ENCODE peak calls at places on chromosomes 7 and 10, in seven cellular contexts. One of them, this sample, is unnamed.

GRCh38 chr7:128201690-128202085 is 39.4 kb upstream of the LEP start:
- DNase-seq in H9: peak; percentile 17
- DNase-seq in IMR-90: no peak
- DNase-seq in neuronal stem cell: no peak
- DNase-seq in trophoblast cell: no peak
- DNase-seq in mesenchymal stem cell: no peak
- DNase-seq in H1: no peak
- DNase-seq in this sample: no peak

GRCh38 chr10:129511086-129511485 is 44.0 kb downstream of the MGMT start:
- DNase-seq in H9: no peak
- DNase-seq in IMR-90: no peak
- DNase-seq in neuronal stem cell: no peak
- DNase-seq in trophoblast cell: no peak
- DNase-seq in mesenchymal stem cell: no peak
- DNase-seq in H1: no peak
- DNase-seq in this sample: no peak

GRCh38 chr7:122260336-122260735 is 44.2 kb downstream of the FEZF1 start:
- DNase-seq in H9: no peak
- DNase-seq in IMR-90: no peak
- DNase-seq in neuronal stem cell: no peak
- DNase-seq in trophoblast cell: no peak
- DNase-seq in mesenchymal stem cell: no peak
- DNase-seq in H1: no peak
- DNase-seq in this sample: no peak

GRCh38 chr7:110442386-110442837 is 648.5 kb upstream of the LRRN3 start:
- DNase-seq in H9: peak; percentile 73
- DNase-seq in IMR-90: peak; percentile 37
- DNase-seq in neuronal stem cell: peak; percentile 21
- DNase-seq in trophoblast cell: peak; percentile 64
- DNase-seq in mesenchymal stem cell: peak; percentile 65
- DNase-seq in H1: peak; percentile 66
- DNase-seq in this sample: peak; percentile 89

GRCh38 chr10:28480566-28480965 is 52.4 kb upstream of the WAC start:
- DNase-seq in H9: no peak
- DNase-seq in IMR-90: no peak
- DNase-seq in neuronal stem cell: no peak
- DNase-seq in trophoblast cell: no peak
- DNase-seq in mesenchymal stem cell: no peak
- DNase-seq in H1: no peak
- DNase-seq in this sample: no peak

GRCh38 chr10:55158643-55159042 is 357.6 kb upstream of the PCDH15 start:
- DNase-seq in H9: no peak
- DNase-seq in IMR-90: no peak
- DNase-seq in neuronal stem cell: no peak
- DNase-seq in trophoblast cell: no peak
- DNase-seq in mesenchymal stem cell: peak; percentile 32
- DNase-seq in H1: no peak
- DNase-seq in this sample: no peak

GRCh38 chr7:142077762-142078161 is 33.8 kb upstream of the MGAM2 start:
- DNase-seq in H9: no peak
- DNase-seq in IMR-90: no peak
- DNase-seq in neuronal stem cell: no peak
- DNase-seq in trophoblast cell: no peak
- DNase-seq in mesenchymal stem cell: no peak
- DNase-seq in H1: no peak
- DNase-seq in this sample: no peak

GRCh38 chr10:122192142-122192541 is 79.0 kb upstream of the BTBD16 start:
- DNase-seq in H9: peak; percentile 40
- DNase-seq in IMR-90: no peak
- DNase-seq in neuronal stem cell: peak; percentile 58
- DNase-seq in trophoblast cell: no peak
- DNase-seq in mesenchymal stem cell: no peak
- DNase-seq in H1: no peak
- DNase-seq in this sample: no peak

GRCh38 chr7:123425246-123425645 is 109.1 kb downstream of the IQUB start:
- DNase-seq in H9: no peak
- DNase-seq in IMR-90: no peak
- DNase-seq in neuronal stem cell: no peak
- DNase-seq in trophoblast cell: no peak
- DNase-seq in mesenchymal stem cell: no peak
- DNase-seq in H1: no peak
- DNase-seq in this sample: no peak

GRCh38 chr10:81108516-81109199 is 571.0 kb downstream of the SH2D4B start:
- DNase-seq in H9: no peak
- DNase-seq in IMR-90: peak; percentile 3
- DNase-seq in neuronal stem cell: no peak
- DNase-seq in trophoblast cell: no peak
- DNase-seq in mesenchymal stem cell: peak; percentile 42
- DNase-seq in H1: no peak
- DNase-seq in this sample: peak; percentile 8

GRCh38 chr10:22103701-22104100 is 100.2 kb upstream of the DNAJC1 start:
- DNase-seq in H9: no peak
- DNase-seq in IMR-90: no peak
- DNase-seq in neuronal stem cell: no peak
- DNase-seq in trophoblast cell: peak; percentile 8
- DNase-seq in mesenchymal stem cell: no peak
- DNase-seq in H1: peak; percentile 55
- DNase-seq in this sample: peak; percentile 49

GRCh38 chr10:62433901-62434300 is 59.7 kb downstream of the ZNF365 start:
- DNase-seq in H9: no peak
- DNase-seq in IMR-90: no peak
- DNase-seq in neuronal stem cell: no peak
- DNase-seq in trophoblast cell: no peak
- DNase-seq in mesenchymal stem cell: no peak
- DNase-seq in H1: no peak
- DNase-seq in this sample: no peak

GRCh38 chr7:98584830-98585229 is 32.3 kb upstream of the NPTX2 start:
- DNase-seq in H9: no peak
- DNase-seq in IMR-90: no peak
- DNase-seq in neuronal stem cell: no peak
- DNase-seq in trophoblast cell: no peak
- DNase-seq in mesenchymal stem cell: no peak
- DNase-seq in H1: no peak
- DNase-seq in this sample: no peak

GRCh38 chr10:3136336-3136735 is 36.2 kb downstream of the PITRM1 start:
- DNase-seq in H9: no peak
- DNase-seq in IMR-90: peak; percentile 10
- DNase-seq in neuronal stem cell: no peak
- DNase-seq in trophoblast cell: no peak
- DNase-seq in mesenchymal stem cell: no peak
- DNase-seq in H1: no peak
- DNase-seq in this sample: no peak

GRCh38 chr7:120793213-120793936 is 64.6 kb downstream of the TSPAN12 start:
- DNase-seq in H9: no peak
- DNase-seq in IMR-90: no peak
- DNase-seq in neuronal stem cell: no peak
- DNase-seq in trophoblast cell: no peak
- DNase-seq in mesenchymal stem cell: no peak
- DNase-seq in H1: no peak
- DNase-seq in this sample: no peak

GRCh38 chr10:79158402-79159097 is 89.8 kb downstream of the ZMIZ1 start:
- DNase-seq in H9: no peak
- DNase-seq in IMR-90: no peak
- DNase-seq in neuronal stem cell: no peak
- DNase-seq in trophoblast cell: no peak
- DNase-seq in mesenchymal stem cell: no peak
- DNase-seq in H1: no peak
- DNase-seq in this sample: peak; percentile 65

GRCh38 chr7:87604264-87604663 is 3.6 kb upstream of the ABCB1 start:
- DNase-seq in H9: no peak
- DNase-seq in IMR-90: no peak
- DNase-seq in neuronal stem cell: no peak
- DNase-seq in trophoblast cell: no peak
- DNase-seq in mesenchymal stem cell: no peak
- DNase-seq in H1: no peak
- DNase-seq in this sample: no peak

GRCh38 chr7:54060643-54061042 is 481.5 kb upstream of the VSTM2A start:
- DNase-seq in H9: no peak
- DNase-seq in IMR-90: no peak
- DNase-seq in neuronal stem cell: no peak
- DNase-seq in trophoblast cell: no peak
- DNase-seq in mesenchymal stem cell: no peak
- DNase-seq in H1: no peak
- DNase-seq in this sample: no peak

GRCh38 chr7:457814-458510 is 61.7 kb downstream of the PDGFA start:
- DNase-seq in H9: no peak
- DNase-seq in IMR-90: no peak
- DNase-seq in neuronal stem cell: no peak
- DNase-seq in trophoblast cell: no peak
- DNase-seq in mesenchymal stem cell: no peak
- DNase-seq in H1: no peak
- DNase-seq in this sample: no peak

GRCh38 chr10:84565881-84566280 is 237.5 kb downstream of the CCSER2 start:
- DNase-seq in H9: no peak
- DNase-seq in IMR-90: no peak
- DNase-seq in neuronal stem cell: no peak
- DNase-seq in trophoblast cell: no peak
- DNase-seq in mesenchymal stem cell: no peak
- DNase-seq in H1: no peak
- DNase-seq in this sample: peak; percentile 91

GRCh38 chr7:105853931-105854419 is 22.4 kb downstream of the ATXN7L1 start:
- DNase-seq in H9: no peak
- DNase-seq in IMR-90: peak; percentile 23
- DNase-seq in neuronal stem cell: no peak
- DNase-seq in trophoblast cell: no peak
- DNase-seq in mesenchymal stem cell: peak; percentile 36
- DNase-seq in H1: no peak
- DNase-seq in this sample: no peak

GRCh38 chr7:1068013-1068412 is 19.9 kb upstream of the GPER1 start:
- DNase-seq in H9: no peak
- DNase-seq in IMR-90: no peak
- DNase-seq in neuronal stem cell: no peak
- DNase-seq in trophoblast cell: no peak
- DNase-seq in mesenchymal stem cell: no peak
- DNase-seq in H1: no peak
- DNase-seq in this sample: no peak

GRCh38 chr10:120961720-120962259 is 110.6 kb downstream of the WDR11 start:
- DNase-seq in H9: no peak
- DNase-seq in IMR-90: no peak
- DNase-seq in neuronal stem cell: no peak
- DNase-seq in trophoblast cell: no peak
- DNase-seq in mesenchymal stem cell: no peak
- DNase-seq in H1: no peak
- DNase-seq in this sample: no peak
- H3K9ac ChIP-seq in H9: no peak overlapping the region
- H3K9ac ChIP-seq in IMR-90: no peak overlapping the region
- H3K9ac ChIP-seq in neuronal stem cell: no peak overlapping the region
- H3K9ac ChIP-seq in trophoblast cell: no peak overlapping the region
- H3K9ac ChIP-seq in mesenchymal stem cell: no peak overlapping the region
- H3K9ac ChIP-seq in H1: no peak overlapping the region
- H3K9ac ChIP-seq in this sample: no peak overlapping the region

DNA sequence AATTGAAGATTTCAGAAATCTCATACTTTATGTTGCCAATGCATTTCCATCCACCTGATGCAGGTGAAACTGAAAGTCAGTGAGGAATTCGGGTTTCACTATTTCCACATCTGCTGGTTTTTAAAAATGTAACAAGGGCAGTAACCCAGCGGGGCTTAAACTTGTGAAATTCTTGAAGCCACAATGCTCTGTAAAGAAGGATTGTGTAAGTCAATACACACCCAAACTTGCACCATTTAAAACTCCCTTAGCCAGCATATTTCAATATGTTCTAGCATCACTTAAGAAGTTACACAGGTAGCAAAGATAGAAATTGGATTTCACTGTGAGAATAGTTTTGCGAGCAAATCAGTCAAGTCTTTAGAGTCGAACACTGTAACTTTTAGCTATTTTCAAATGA is 386.1 kb downstream of the PLXDC2 start:
- DNase-seq in H9: no peak
- DNase-seq in IMR-90: no peak
- DNase-seq in neuronal stem cell: no peak
- DNase-seq in trophoblast cell: peak; percentile 29
- DNase-seq in mesenchymal stem cell: no peak
- DNase-seq in H1: no peak
- DNase-seq in this sample: peak; percentile 22
- H3K23ac ChIP-seq in H9: no peak overlapping the region
- H3K23ac ChIP-seq in IMR-90: no peak overlapping the region
- H3K23ac ChIP-seq in neuronal stem cell: no peak overlapping the region
- H3K23ac ChIP-seq in trophoblast cell: no peak overlapping the region
- H3K23ac ChIP-seq in mesenchymal stem cell: no peak overlapping the region
- H3K23ac ChIP-seq in H1: no peak overlapping the region
- H3K23ac ChIP-seq in this sample: no peak overlapping the region

DNA sequence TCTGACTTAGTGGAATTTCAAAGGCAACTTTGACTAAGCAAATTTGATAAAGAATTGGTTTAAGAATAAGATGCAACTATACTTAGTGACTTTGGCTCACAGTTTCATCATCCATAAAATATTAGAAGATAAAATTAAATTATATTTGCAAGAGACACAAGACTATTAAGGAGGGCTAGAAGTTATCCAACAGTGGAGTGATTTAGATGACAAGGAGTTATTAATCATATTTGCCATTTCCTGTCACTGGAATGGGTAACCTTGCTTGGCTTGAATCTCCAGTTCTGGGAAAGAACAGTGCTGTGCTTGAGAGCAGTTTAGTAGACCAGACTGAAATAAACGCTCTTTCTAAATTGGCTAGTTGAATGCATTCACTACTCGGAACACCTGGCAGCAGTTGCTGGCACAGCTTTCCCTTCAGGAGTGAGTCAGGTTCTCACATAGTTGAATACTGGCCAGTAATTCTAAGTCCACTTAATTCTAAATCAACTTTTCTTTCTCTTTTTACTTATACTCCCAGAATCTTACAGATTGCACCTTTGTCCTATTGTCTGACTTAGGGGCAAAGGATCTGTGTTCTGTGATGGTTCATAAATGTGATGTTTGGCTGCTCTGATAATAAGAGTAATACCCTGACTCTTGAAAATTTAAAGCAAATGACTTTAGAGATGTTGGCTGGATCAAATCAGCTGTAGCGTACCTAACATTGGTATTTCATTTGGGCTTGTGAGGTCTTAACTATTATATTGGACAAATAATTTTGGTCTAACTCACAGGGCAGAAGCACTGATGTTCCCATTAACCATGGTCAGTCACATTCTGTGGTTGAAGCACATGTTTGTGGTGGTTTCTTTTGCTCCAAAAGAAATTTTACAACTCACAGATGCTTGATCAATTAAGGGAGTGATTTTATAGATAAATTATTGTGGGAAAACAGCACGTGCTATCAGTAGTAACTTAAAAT is 16.6 kb downstream of the STMP1 start:
- DNase-seq in H9: no peak
- DNase-seq in IMR-90: peak; percentile 86
- DNase-seq in neuronal stem cell: no peak
- DNase-seq in trophoblast cell: no peak
- DNase-seq in mesenchymal stem cell: no peak
- DNase-seq in H1: no peak
- DNase-seq in this sample: no peak
- H3K9ac ChIP-seq in H9: no peak overlapping the region
- H3K9ac ChIP-seq in IMR-90: no peak overlapping the region
- H3K9ac ChIP-seq in neuronal stem cell: no peak overlapping the region
- H3K9ac ChIP-seq in trophoblast cell: no peak overlapping the region
- H3K9ac ChIP-seq in mesenchymal stem cell: no peak overlapping the region
- H3K9ac ChIP-seq in H1: no peak overlapping the region
- H3K9ac ChIP-seq in this sample: no peak overlapping the region

DNA sequence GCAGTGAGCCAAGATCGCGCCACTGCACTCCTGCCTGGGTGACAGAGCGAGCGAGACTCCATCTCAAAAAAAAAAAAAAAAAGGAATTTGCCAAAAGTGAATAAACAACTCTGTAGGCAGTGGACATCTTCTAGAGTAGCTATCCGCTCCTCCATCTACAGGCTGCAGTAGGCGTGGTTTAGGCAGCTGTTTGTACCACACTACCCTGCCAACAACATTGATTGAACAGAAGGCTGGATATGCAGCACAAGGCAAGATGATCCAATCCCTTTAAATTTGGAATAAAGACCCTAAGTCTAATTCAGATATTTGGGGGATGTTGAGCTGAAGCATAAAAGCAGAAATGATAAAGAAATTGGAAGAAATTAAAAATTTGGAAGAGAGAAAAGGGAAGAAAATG is 141.6 kb downstream of the TES start:
- DNase-seq in H9: no peak
- DNase-seq in IMR-90: no peak
- DNase-seq in neuronal stem cell: no peak
- DNase-seq in trophoblast cell: no peak
- DNase-seq in mesenchymal stem cell: no peak
- DNase-seq in H1: no peak
- DNase-seq in this sample: no peak
- H3K23ac ChIP-seq in H9: no peak overlapping the region
- H3K23ac ChIP-seq in IMR-90: no peak overlapping the region
- H3K23ac ChIP-seq in neuronal stem cell: no peak overlapping the region
- H3K23ac ChIP-seq in trophoblast cell: no peak overlapping the region
- H3K23ac ChIP-seq in mesenchymal stem cell: no peak overlapping the region
- H3K23ac ChIP-seq in H1: no peak overlapping the region
- H3K23ac ChIP-seq in this sample: no peak overlapping the region

This sample was measured in mesendoderm.